ENCODE peak calls at places on chromosome 13, in seven cellular contexts. N is ELF-1; D is NCI-H345; T is WTC11; M is fibroblast of pulmonary artery; V is activated T-cell treated with anti-CD3 and anti-CD28 coated beads, Interleukin-2, amount 50 U/mL, for 1 hour; L is omental fat pad. B is an unnamed sample.
A peak's percentile ranks its signal among the peaks of the same experiment; 100 is the strongest.

GRCh38 chr13:108985166-108985565 is 355.8 kb downstream of the MYO16 start:
- DNase-seq in V (no peak), M (peak; percentile 65), T (no peak), D (no peak), L (no peak), N (no peak), B (no peak)

GRCh38 chr13:113732176-113732960 is 26.7 kb upstream of the TMEM255B start:
- DNase-seq in L (no peak), D (no peak), N (no peak), V (no peak), M (no peak), T (no peak), B (no peak)

GRCh38 chr13:75636339-75637095 is 387 bp downstream of the LMO7 start:
- DNase-seq in D (peak; percentile 61), T (peak; percentile 57), L (no peak), N (peak; percentile 72), M (peak; percentile 47), V (peak; percentile 67), B (no peak)

GRCh38 chr13:57996717-57997116 is 365.2 kb downstream of the PCDH17 start:
- DNase-seq in M (peak; percentile 61), V (no peak), N (no peak), L (no peak), D (no peak), T (no peak), B (no peak)

GRCh38 chr13:26867451-26868067 is 107.0 kb upstream of the GPR12 start:
- DNase-seq in T (peak; percentile 36), V (no peak), M (peak; percentile 42), D (no peak), N (peak; percentile 34), L (no peak), B (no peak)

GRCh38 chr13:104782741-104783140 is 1716.5 kb upstream of the SLC10A2 start:
- DNase-seq in N (no peak), M (no peak), T (no peak), V (no peak), D (no peak), L (no peak), B (no peak)

GRCh38 chr13:37059848-37060192 is 332 bp upstream of the SUPT20H start:
- DNase-seq in N (no peak), V (no peak), D (no peak), T (no peak), L (no peak), M (no peak), B (no peak)

GRCh38 chr13:24670927-24671326 is 9.3 kb upstream of the ATP12A start:
- DNase-seq in T (peak; percentile 61), V (no peak), D (no peak), N (peak; percentile 83), L (no peak), M (peak; percentile 18), B (no peak)

GRCh38 chr13:89393758-89394157 is 1722.6 kb downstream of the SLITRK5 start:
- DNase-seq in V (no peak), N (no peak), D (peak; percentile 71), M (no peak), T (no peak), L (no peak), B (no peak)

GRCh38 chr13:50810998-50811397 is 32.5 kb downstream of the DLEU7 start:
- DNase-seq in T (no peak), L (no peak), V (no peak), M (no peak), N (no peak), D (no peak), B (no peak)

GRCh38 chr13:99989376-99990044 is 7.9 kb downstream of the ZIC2 start:
- DNase-seq in D (no peak), V (peak; percentile 29), N (peak; percentile 61), M (no peak), T (peak; percentile 51), L (no peak), B (no peak)

B was measured in breast epithelium.